ENCODE peak calls at places on chromosome 21, in five cellular contexts. E is HTR-8/SVneo, K is NCI-H446 treated with DMSO at 0.1 percent for 48 hours, O is left colon, F is astrocyte of the spinal cord. P is an unnamed sample.

GRCh38 chr21:45403133-45403824 is 1.7 kb upstream of the COL18A1 start:
- DNase-seq in K (no peak), F (no peak), O (no peak), E (no peak), P (peak)

GRCh38 chr21:45979651-45980050 is 1.9 kb upstream of the COL6A1 start:
- DNase-seq in E (no peak), K (no peak), O (peak), F (no peak), P (no peak)

GRCh38 chr21:15003463-15004135 is 61.2 kb downstream of the NRIP1 start:
- DNase-seq in E (no peak), K (no peak), F (no peak), O (no peak), P (peak)

GRCh38 chr21:15943009-15943666 is 213.4 kb downstream of the USP25 start:
- DNase-seq in K (no peak), F (peak), O (no peak), E (no peak), P (no peak)

GRCh38 chr21:42343101-42343500 is 7.7 kb downstream of the TFF2 start:
- DNase-seq in O (no peak), K (no peak), E (no peak), F (no peak), P (no peak)

GRCh38 chr21:36929622-36930021 is 36.8 kb downstream of the HLCS start:
- DNase-seq in E (no peak), K (no peak), F (no peak), O (no peak), P (no peak)

GRCh38 chr21:36105327-36105842 is 29.5 kb upstream of the CBR3 start:
- DNase-seq in K (no peak), E (no peak), O (no peak), F (no peak), P (no peak)

GRCh38 chr21:44758781-44759627 is 42.6 kb downstream of the UBE2G2 start:
- DNase-seq in K (no peak), E (no peak), F (no peak), O (no peak), P (no peak)

GRCh38 chr21:45209685-45210284 is 77.9 kb downstream of the POFUT2 start:
- DNase-seq in K (no peak), E (no peak), F (no peak), O (no peak), P (no peak)

GRCh38 chr21:31905444-31906400 is 32.9 kb downstream of the HUNK start:
- DNase-seq in O (no peak), F (peak), K (no peak), E (no peak), P (no peak)

GRCh38 chr21:46092026-46092764 is 5.7 kb upstream of the COL6A2 start:
- DNase-seq in E (no peak), F (peak), K (no peak), O (no peak), P (peak)

GRCh38 chr21:39021475-39021832 is 161.8 kb downstream of the PSMG1 start:
- DNase-seq in E (no peak), K (no peak), O (no peak), F (no peak), P (no peak)

GRCh38 chr21:25735895-25736597 is 1.3 kb downstream of the GABPA start:
- DNase-seq in F (peak), E (no peak), O (no peak), K (peak), P (no peak)

GRCh38 chr21:23951251-23951650 is 1656.0 kb downstream of the MRPL39 start:
- DNase-seq in K (no peak), F (peak), E (peak), O (no peak), P (no peak)

GRCh38 chr21:38486221-38486620 is 12.1 kb downstream of the ERG start:
- DNase-seq in O (no peak), F (peak), K (no peak), E (no peak), P (no peak)

GRCh38 chr21:32062591-32063227 is 189.9 kb downstream of the HUNK start:
- DNase-seq in E (no peak), F (no peak), O (no peak), K (no peak), P (no peak)

GRCh38 chr21:44397431-44398031 is 44.1 kb downstream of the TRPM2 start:
- DNase-seq in O (no peak), K (no peak), E (no peak), F (no peak), P (no peak)

GRCh38 chr21:36756527-36756926 is 57.6 kb downstream of the SIM2 start:
- DNase-seq in O (no peak), E (no peak), K (no peak), F (no peak), P (no peak)